ENCODE peak calls at places on chromosomes 5 and 9, in five cellular contexts. X is mesendoderm, R is IMR-90, C is H9, T is neuronal stem cell. P is an unnamed sample. For H3K4me1, the result is how much of the 10 kb centered on the place peaks cover.

GRCh38 chr5:111401906-111402305 is 110.4 kb downstream of the STARD4 start:
- DNase-seq in T (no peak), C (no peak), X (no peak), R (no peak), P (no peak)

GRCh38 chr9:131161585-131161984 is 36.2 kb downstream of the NUP214 start:
- DNase-seq in X (no peak), C (no peak), R (no peak), T (no peak), P (no peak)

GRCh38 chr5:126939887-126940286 is 90.5 kb downstream of the MARCHF3 start:
- DNase-seq in C (no peak), T (no peak), R (peak), X (no peak), P (peak)

GRCh38 chr9:19408316-19408692 is 505 bp upstream of the ACER2 start:
- DNase-seq in T (no peak), X (peak), C (no peak), R (no peak), P (no peak)

GRCh38 chr5:179278119-179278518 is 67.1 kb downstream of the ADAMTS2 start:
- DNase-seq in C (no peak), T (no peak), R (peak), X (no peak), P (no peak)

GRCh38 chr9:136339173-136339957 is 12.0 kb downstream of the GPSM1 start:
- DNase-seq in C (peak), T (peak), R (peak), X (peak), P (peak)

GRCh38 chr9:136261686-136262430 is 16.2 kb upstream of the QSOX2 start:
- DNase-seq in X (no peak), R (no peak), T (no peak), C (no peak), P (no peak)

GRCh38 chr5:119328753-119329602 is 26.8 kb upstream of the TNFAIP8 start:
- DNase-seq in T (no peak), R (peak), C (no peak), X (peak), P (peak)

GRCh38 chr5:133738271-133738670 is 125.9 kb upstream of the FSTL4 start:
- DNase-seq in T (no peak), X (no peak), R (no peak), C (no peak), P (no peak)

GRCh38 chr5:91636351-91636750 is 253.2 kb upstream of the ARRDC3 start:
- DNase-seq in C (no peak), R (no peak), X (peak), T (no peak), P (no peak)

GRCh38 chr9:121350993-121351561 is 19.0 kb downstream of the STOM start:
- DNase-seq in T (no peak), R (peak), X (no peak), C (no peak), P (no peak)

GRCh38 chr9:101050650-101051049 is 22.1 kb downstream of the PLPPR1 start:
- DNase-seq in R (no peak), X (no peak), T (no peak), C (no peak), P (no peak)

GRCh38 chr9:137444106-137444790 is 3.1 kb upstream of the ENTPD8 start:
- DNase-seq in R (no peak), T (no peak), C (no peak), X (no peak), P (no peak)

GRCh38 chr9:112310826-112311225 is 22.6 kb downstream of the PTBP3 start:
- DNase-seq in C (no peak), X (peak), R (no peak), T (no peak), P (peak)

GRCh38 chr5:8895599-8895998 is 650.3 kb downstream of the SEMA5A start:
- DNase-seq in X (no peak), T (no peak), C (no peak), R (peak), P (no peak)

GRCh38 chr5:150249744-150250143 is 39.8 kb downstream of the CAMK2A start:
- DNase-seq in R (no peak), C (no peak), X (peak), T (no peak), P (no peak)

GRCh38 chr5:78896128-78896527 is 89.0 kb downstream of the ARSB start:
- DNase-seq in X (no peak), T (no peak), R (peak), C (no peak), P (no peak)

GRCh38 chr9:33287087-33287490 is 3.2 kb upstream of the NFX1 start:
- DNase-seq in C (peak), T (no peak), X (peak), R (peak), P (peak)

GRCh38 chr5:97840643-97841042 is 657.6 kb upstream of the RIOK2 start:
- DNase-seq in R (peak), C (no peak), X (no peak), T (no peak), P (no peak)

GRCh38 chr9:134369416-134370212 is 43.4 kb downstream of the RXRA start:
- DNase-seq in T (no peak), X (no peak), C (no peak), R (no peak), P (no peak)

GRCh38 chr9:110971705-110972104 is 66.6 kb downstream of the LPAR1 start:
- DNase-seq in R (no peak), X (no peak), T (no peak), C (no peak), P (no peak)

GRCh38 chr9:124054671-124055212 is 43.2 kb downstream of the LHX2 start:
- DNase-seq in C (no peak), X (peak), R (peak), T (no peak), P (peak)

GRCh38 chr9:69181908-69182353 is 7.9 kb downstream of the TJP2 start:
- DNase-seq in X (no peak), T (no peak), R (peak), C (no peak), P (no peak)

GRCh38 chr5:32115985-32116384 is 58.1 kb downstream of the GOLPH3 start:
- DNase-seq in C (no peak), X (peak), R (no peak), T (no peak), P (no peak)

GRCh38 chr5:1594336-1595106 is 70.8 kb upstream of the LPCAT1 start:
- DNase-seq in X (peak), R (no peak), C (peak), T (peak), P (peak)

GRCh38 chr5:154198611-154199230 is 8.2 kb downstream of the GALNT10 start:
- DNase-seq in T (no peak), C (no peak), R (peak), X (peak), P (peak)

GRCh38 chr9:35518981-35519679 is 29.2 kb downstream of the RUSC2 start:
- DNase-seq in C (no peak), X (peak), T (no peak), R (peak), P (peak)

GRCh38 chr5:72245517-72246238 is 74.4 kb downstream of the MRPS27 start:
- DNase-seq in C (no peak), T (no peak), R (no peak), X (no peak), P (no peak)

GRCh38 chr9:82777366-82777765 is 285.6 kb downstream of the RASEF start:
- DNase-seq in T (no peak), C (no peak), X (no peak), R (no peak), P (peak)

GRCh38 chr5:93359296-93359957 is 221.6 kb downstream of the NR2F1-AS1 start:
- DNase-seq in C (no peak), X (peak), R (peak), T (no peak), P (peak)
- H3K9ac ChIP-seq in C (no peak), X (no peak), R (no peak), T (no peak), P (no peak)

GRCh38 chr5:177373806-177374205 is 10.4 kb upstream of the SLC34A1 start:
- DNase-seq in X (peak), R (no peak), T (no peak), C (peak), P (no peak)

GRCh38 chr5:177371705-177372533 is 12.3 kb upstream of the SLC34A1 start:
- DNase-seq in T (no peak), R (no peak), X (no peak), C (no peak), P (no peak)

GRCh38 chr5:177372534-177372896 is 11.7 kb upstream of the SLC34A1 start:
- DNase-seq in T (no peak), C (no peak), R (no peak), X (no peak), P (no peak)

GRCh38 chr5:177374211-177374610 is 10.0 kb upstream of the SLC34A1 start:
- DNase-seq in T (no peak), X (no peak), R (no peak), C (no peak), P (no peak)

GRCh38 chr5:177372910-177373309 is 11.3 kb upstream of the SLC34A1 start:
- DNase-seq in C (no peak), X (no peak), T (no peak), R (no peak), P (no peak)
- H3K4me1 ChIP-seq in C (under half), X (under half), T (under half), R (under half), P (under half)

GRCh38 chr5:39543335-39543734 is 118.6 kb upstream of the DAB2 start:
- DNase-seq in C (no peak), R (peak), T (no peak), X (no peak), P (no peak)

GRCh38 chr5:39541920-39542319 is 117.1 kb upstream of the DAB2 start:
- DNase-seq in X (no peak), T (no peak), R (peak), C (no peak), P (no peak)

GRCh38 chr5:39542511-39542910 is 117.7 kb upstream of the DAB2 start:
- DNase-seq in R (no peak), C (no peak), T (no peak), X (no peak), P (no peak)

GRCh38 chr5:39547548-39548154 is 122.9 kb upstream of the DAB2 start:
- DNase-seq in T (peak), C (no peak), R (peak), X (peak), P (peak)
- H4K8ac ChIP-seq in T (no peak), C (no peak), R (no peak), X (no peak), P (no peak)

DNA sequence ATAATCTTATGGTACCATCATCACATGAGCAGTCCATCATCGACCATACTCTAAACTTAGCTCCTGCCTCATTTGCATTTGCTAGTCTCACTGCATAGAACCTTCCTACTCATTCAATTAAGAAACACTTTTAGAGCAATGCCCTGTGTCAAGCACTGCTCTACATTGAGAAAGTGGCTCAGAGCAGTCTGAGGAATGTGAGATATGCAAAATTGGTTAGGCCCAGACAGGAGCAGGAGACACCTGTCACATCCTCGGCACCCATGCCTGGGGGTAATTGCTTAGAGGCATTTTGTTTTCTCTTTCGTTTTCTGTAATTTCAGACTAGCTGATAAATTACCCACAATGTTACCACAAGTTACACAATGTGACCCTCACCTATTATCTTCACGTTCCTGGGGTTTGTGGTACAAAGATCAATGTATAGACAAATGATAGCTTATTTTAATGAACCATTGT is 4.9 kb upstream of the RARS1 start:
- DNase-seq in R (no peak), T (no peak), C (no peak), X (peak), P (peak)
- H3K9ac ChIP-seq in R (no peak), T (no peak), C (no peak), X (no peak), P (no peak)

GRCh38 chr9:6781476-6781875 is 23.7 kb downstream of the KDM4C start:
- DNase-seq in T (no peak), C (no peak), X (no peak), R (peak), P (no peak)
- H3K4me1 ChIP-seq in T (under half), C (under half), X (under half), R (under half), P (under half)

GRCh38 chr5:17302590-17302989 is 85.2 kb downstream of the BASP1 start:
- DNase-seq in X (no peak), T (no peak), C (no peak), R (no peak), P (no peak)

GRCh38 chr5:17305024-17305423 is 87.6 kb downstream of the BASP1 start:
- DNase-seq in X (no peak), T (no peak), R (peak), C (no peak), P (no peak)

GRCh38 chr5:17302138-17302537 is 84.7 kb downstream of the BASP1 start:
- DNase-seq in R (no peak), X (no peak), T (no peak), C (no peak), P (peak)

GRCh38 chr5:17305964-17306725 is 88.7 kb downstream of the BASP1 start:
- DNase-seq in T (no peak), C (peak), X (peak), R (peak), P (peak)

GRCh38 chr5:17304282-17304681 is 86.9 kb downstream of the BASP1 start:
- DNase-seq in R (peak), C (no peak), T (no peak), X (no peak), P (peak)
- H4K8ac ChIP-seq in R (no peak), C (no peak), T (no peak), X (no peak), P (no peak)